ENCODE peak calls at places on chromosome 13, in six cellular contexts. H, E, Y, J, G and K are unnamed samples.

GRCh38 chr13:26562538-26562890 is 5.0 kb downstream of the WASF3 start:
- DNase-seq in H (no peak), E (no peak), Y (no peak), J (no peak), G (no peak), K (no peak)

GRCh38 chr13:113358653-113359052 is 5.3 kb downstream of the GRTP1 start:
- DNase-seq in H (no peak), E (no peak), Y (no peak), J (no peak), G (no peak), K (no peak)

GRCh38 chr13:43835701-43836100 is 43.8 kb downstream of the CCDC122 start:
- DNase-seq in H (no peak), E (peak), Y (no peak), J (no peak), G (no peak), K (peak)

GRCh38 chr13:39982745-39983144 is 327.3 kb downstream of the COG6 start:
- DNase-seq in H (no peak), E (no peak), Y (no peak), J (no peak), G (no peak), K (no peak)

GRCh38 chr13:32323912-32324311 is 8.6 kb downstream of the BRCA2 start:
- DNase-seq in H (no peak), E (peak), Y (no peak), J (no peak), G (no peak), K (peak)

GRCh38 chr13:38763446-38764381 is 76.8 kb downstream of the FREM2 start:
- DNase-seq in H (no peak), E (peak), Y (peak), J (no peak), G (peak), K (peak)

GRCh38 chr13:38045278-38046048 is 175.9 kb upstream of the TRPC4 start:
- DNase-seq in H (no peak), E (peak), Y (no peak), J (no peak), G (peak), K (peak)

GRCh38 chr13:93700115-93700514 is 473.5 kb downstream of the GPC6 start:
- DNase-seq in H (no peak), E (no peak), Y (no peak), J (no peak), G (no peak), K (no peak)

GRCh38 chr13:37526710-37527446 is 71.7 kb downstream of the POSTN start:
- DNase-seq in H (no peak), E (peak), Y (no peak), J (no peak), G (peak), K (peak)

GRCh38 chr13:95937700-95938320 is 115.4 kb downstream of the UGGT2 start:
- DNase-seq in H (no peak), E (no peak), Y (no peak), J (no peak), G (no peak), K (no peak)

GRCh38 chr13:31022491-31022890 is 90.0 kb downstream of the TEX26 start:
- DNase-seq in H (no peak), E (no peak), Y (no peak), J (no peak), G (no peak), K (no peak)

GRCh38 chr13:109955598-109955997 is 169.2 kb upstream of the IRS2 start:
- DNase-seq in H (no peak), E (peak), Y (no peak), J (no peak), G (no peak), K (no peak)

GRCh38 chr13:74683411-74683810 is 549.2 kb upstream of the KLF12 start:
- DNase-seq in H (no peak), E (peak), Y (no peak), J (no peak), G (no peak), K (no peak)

GRCh38 chr13:54592201-54592600 is 1563.6 kb downstream of the OLFM4 start:
- DNase-seq in H (no peak), E (no peak), Y (no peak), J (no peak), G (no peak), K (no peak)

GRCh38 chr13:31947506-31947905 is 84.1 kb upstream of the FRY start:
- DNase-seq in H (no peak), E (no peak), Y (no peak), J (no peak), G (no peak), K (no peak)

GRCh38 chr13:79307866-79308298 is 98.2 kb downstream of the RBM26 start:
- DNase-seq in H (no peak), E (peak), Y (no peak), J (no peak), G (no peak), K (peak)

GRCh38 chr13:73945871-73946270 is 188.3 kb downstream of the KLF12 start:
- DNase-seq in H (no peak), E (peak), Y (no peak), J (no peak), G (no peak), K (peak)

GRCh38 chr13:102680842-102681725 is 13.8 kb downstream of the METTL21C start:
- DNase-seq in H (no peak), E (peak), Y (no peak), J (no peak), G (no peak), K (no peak)

GRCh38 chr13:79779761-79780160 is 298.8 kb downstream of the NDFIP2 start:
- DNase-seq in H (no peak), E (peak), Y (no peak), J (no peak), G (no peak), K (peak)

GRCh38 chr13:110471156-110471832 is 90.2 kb downstream of the RAB20 start:
- DNase-seq in H (no peak), E (no peak), Y (no peak), J (no peak), G (no peak), K (no peak)

GRCh38 chr13:80430561-80430960 is 89.6 kb upstream of the SPRY2 start:
- DNase-seq in H (no peak), E (no peak), Y (no peak), J (no peak), G (no peak), K (no peak)

GRCh38 chr13:30376426-30377311 is 45.6 kb upstream of the UBE2L5 start:
- DNase-seq in H (peak), E (no peak), Y (no peak), J (peak), G (no peak), K (no peak)